ENCODE peak calls at places on chromosomes 1 and 21, in six cellular contexts. W is endothelial cell of umbilical vein, Q is A549, T is HepG2, G is K562, H is H1. K is an unnamed sample.

GRCh38 chr1:16250547-16251251 is 13.7 kb upstream of the CPLANE2 start:
- DNase-seq in W (no peak), Q (no peak), T (no peak), G (no peak), H (no peak), K (no peak)

GRCh38 chr1:159008744-159009188 is 941 bp upstream of the IFI16 start:
- DNase-seq in W (no peak), Q (no peak), T (no peak), G (no peak), H (no peak), K (no peak)

GRCh38 chr21:15498455-15498854 is 231.3 kb upstream of the USP25 start:
- DNase-seq in W (no peak), Q (no peak), T (no peak), G (no peak), H (no peak), K (no peak)

GRCh38 chr1:146001734-146002133 is 5.4 kb upstream of the TXNIP start:
- DNase-seq in W (no peak), Q (no peak), T (no peak), G (no peak), H (no peak), K (no peak)

GRCh38 chr1:155208656-155209372 is at the start of gene MTX1:
- DNase-seq in W (peak), Q (peak), T (peak), G (peak), H (no peak), K (peak)

GRCh38 chr1:84225636-84226035 is 75.9 kb upstream of the SAMD13 start:
- DNase-seq in W (no peak), Q (no peak), T (no peak), G (no peak), H (no peak), K (no peak)

GRCh38 chr1:243842978-243843490 is 7.0 kb downstream of the AKT3 start:
- DNase-seq in W (peak), Q (peak), T (no peak), G (no peak), H (no peak), K (no peak)

GRCh38 chr1:157691285-157691920 is 9.2 kb downstream of the FCRL3 start:
- DNase-seq in W (peak), Q (peak), T (peak), G (peak), H (no peak), K (no peak)

GRCh38 chr1:221897312-221897711 is 155.4 kb upstream of the DUSP10 start:
- DNase-seq in W (no peak), Q (no peak), T (no peak), G (no peak), H (no peak), K (no peak)

GRCh38 chr21:15057290-15057689 is 7.5 kb downstream of the NRIP1 start:
- DNase-seq in W (no peak), Q (no peak), T (no peak), G (no peak), H (no peak), K (peak)

GRCh38 chr1:9084883-9085282 is 15.4 kb upstream of the SLC2A5 start:
- DNase-seq in W (no peak), Q (no peak), T (no peak), G (no peak), H (no peak), K (no peak)

GRCh38 chr1:226574591-226575435 is 26.2 kb downstream of the STUM start:
- DNase-seq in W (no peak), Q (no peak), T (no peak), G (no peak), H (no peak), K (no peak)

GRCh38 chr1:112935474-112936289 is 20.3 kb downstream of the SLC16A1 start:
- DNase-seq in W (peak), Q (peak), T (no peak), G (no peak), H (no peak), K (no peak)

GRCh38 chr1:100354971-100355394 is 2.7 kb downstream of the CDC14A start:
- DNase-seq in W (peak), Q (no peak), T (peak), G (no peak), H (no peak), K (no peak)

GRCh38 chr1:157189096-157189495 is 50.9 kb upstream of the ETV3 start:
- DNase-seq in W (no peak), Q (no peak), T (no peak), G (no peak), H (no peak), K (no peak)

GRCh38 chr1:151915066-151915686 is 5.9 kb upstream of the THEM4 start:
- DNase-seq in W (no peak), Q (no peak), T (no peak), G (no peak), H (no peak), K (no peak)

GRCh38 chr1:206025283-206025820 is 1.7 kb upstream of the CTSE start:
- DNase-seq in W (no peak), Q (no peak), T (no peak), G (no peak), H (no peak), K (no peak)

GRCh38 chr1:119008483-119009299 is 20.5 kb upstream of the TBX15 start:
- DNase-seq in W (peak), Q (peak), T (peak), G (peak), H (no peak), K (no peak)

GRCh38 chr1:5239911-5240310 is 585.5 kb downstream of the AJAP1 start:
- DNase-seq in W (no peak), Q (no peak), T (no peak), G (no peak), H (no peak), K (no peak)

GRCh38 chr1:234154320-234155251 is 218.7 kb upstream of the COA6 start:
- DNase-seq in W (peak), Q (peak), T (peak), G (peak), H (peak), K (peak)

GRCh38 chr1:184194251-184194650 is 142.7 kb downstream of the TSEN15 start:
- DNase-seq in W (no peak), Q (no peak), T (no peak), G (no peak), H (no peak), K (no peak)

GRCh38 chr1:27513958-27514357 is 24.0 kb upstream of the WASF2 start:
- DNase-seq in W (no peak), Q (no peak), T (no peak), G (no peak), H (no peak), K (no peak)

GRCh38 chr1:19647643-19648042 is 3.5 kb downstream of the NBL1 start:
- DNase-seq in W (no peak), Q (no peak), T (no peak), G (no peak), H (no peak), K (no peak)

GRCh38 chr1:25817840-25818501 is 1.8 kb upstream of the MTFR1L start:
- DNase-seq in W (no peak), Q (no peak), T (peak), G (peak), H (no peak), K (peak)

GRCh38 chr1:228059536-228060457 is 22.7 kb upstream of the ARF1 start:
- DNase-seq in W (peak), Q (peak), T (no peak), G (peak), H (peak), K (peak)
- TF ChIP-seq JUN in W (no peak), Q (no peak), T (no peak), G (no peak), H (no peak), K (no peak)

DNA sequence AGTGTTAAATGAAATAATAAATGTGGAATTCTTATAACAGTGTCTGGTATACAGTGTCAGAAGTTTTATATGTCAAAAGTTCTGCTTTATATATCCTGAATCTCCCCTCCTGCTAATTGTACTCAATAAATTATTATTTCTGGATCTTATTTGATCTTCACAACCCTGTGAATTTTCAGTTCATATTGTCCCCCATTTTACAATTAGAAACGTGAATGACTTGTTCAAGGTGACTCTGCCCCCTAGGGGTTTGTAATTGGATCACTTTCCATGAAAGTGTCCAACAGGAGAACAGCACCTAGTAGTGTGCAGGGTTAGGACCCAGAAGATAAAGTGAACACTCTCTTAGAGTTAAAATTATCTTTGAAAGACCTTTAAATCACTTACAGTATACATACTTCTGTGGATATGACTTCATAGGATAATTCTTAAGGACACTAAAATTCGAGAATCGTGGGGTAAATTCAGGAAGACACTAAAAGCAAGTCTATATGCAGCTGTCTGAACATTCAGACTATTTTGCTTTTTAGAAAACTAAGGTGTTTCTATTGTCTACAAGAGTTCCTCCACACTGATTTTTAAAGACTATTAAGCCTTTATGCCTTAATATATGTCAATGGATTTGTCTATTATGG is 4.5 kb upstream of the DDR2 start:
- DNase-seq in W (peak), Q (peak), T (peak), G (peak), H (no peak), K (no peak)
- TF ChIP-seq JUN in W (no peak), Q (no peak), T (no peak), G (no peak), H (no peak), K (no peak)

GRCh38 chr1:22387888-22388564 is 63.6 kb upstream of the ZBTB40 start:
- DNase-seq in W (no peak), Q (no peak), T (no peak), G (no peak), H (no peak), K (no peak)
- TF ChIP-seq JUN in W (no peak), Q (no peak), T (no peak), G (no peak), H (no peak), K (no peak)

DNA sequence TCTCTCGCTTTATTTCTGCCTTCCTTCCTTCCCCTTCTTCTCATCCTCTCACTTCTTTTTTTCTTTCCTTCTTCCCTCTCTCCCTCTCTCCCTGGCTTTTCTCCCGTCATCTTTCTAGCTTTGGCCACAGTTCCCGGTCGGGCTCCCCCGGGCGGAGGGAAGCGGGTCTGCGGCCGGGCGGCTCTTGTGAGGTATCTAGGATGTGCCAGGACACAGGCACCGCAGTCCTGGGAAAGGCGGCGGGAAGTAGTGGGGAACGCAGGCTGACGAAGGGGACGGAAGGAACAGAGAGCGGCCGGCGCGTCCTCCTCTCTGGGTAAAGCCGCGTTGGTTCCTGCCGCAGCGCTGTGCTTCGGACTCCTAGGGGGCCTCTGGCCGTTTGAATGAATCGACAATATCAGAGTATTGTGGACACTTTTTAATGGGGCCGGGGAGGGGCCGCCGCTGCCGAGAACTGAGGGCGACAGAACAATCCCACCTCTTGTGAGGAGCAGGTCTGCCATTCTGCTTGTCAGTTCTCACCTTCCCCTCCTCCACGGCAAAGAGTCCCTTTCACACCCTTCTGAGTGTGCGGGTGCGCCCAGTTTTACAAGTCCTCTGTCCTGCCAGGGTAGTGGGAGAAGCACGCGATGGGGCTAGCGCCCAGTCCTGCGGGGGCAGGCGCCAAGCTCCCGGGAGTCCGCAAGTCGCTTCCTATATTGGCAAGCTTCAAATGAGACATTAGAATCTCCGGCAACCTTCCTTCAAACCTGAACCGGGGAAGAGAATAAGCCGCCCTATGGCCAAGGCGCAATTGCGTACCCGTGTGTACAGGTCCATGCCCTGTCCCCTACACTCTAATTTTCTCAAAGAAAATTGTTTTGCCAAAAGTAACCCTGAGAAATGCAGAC is 1.1 kb upstream of the LHX9 start:
- DNase-seq in W (peak), Q (peak), T (peak), G (peak), H (no peak), K (peak)
- TF ChIP-seq JUN in W (no peak), Q (no peak), T (no peak), G (no peak), H (no peak), K (no peak)

GRCh38 chr1:117135329-117135728 is 13.8 kb upstream of the TRIM45 start:
- DNase-seq in W (no peak), Q (no peak), T (no peak), G (no peak), H (no peak), K (no peak)
- TF ChIP-seq JUN in W (no peak), Q (no peak), T (no peak), G (no peak), H (no peak), K (no peak)

GRCh38 chr1:2502210-2502609 is 24.2 kb downstream of the PANK4 start:
- DNase-seq in W (no peak), Q (no peak), T (no peak), G (no peak), H (no peak), K (no peak)

GRCh38 chr1:2502661-2503553 is 23.5 kb downstream of the PANK4 start:
- DNase-seq in W (no peak), Q (no peak), T (no peak), G (no peak), H (no peak), K (no peak)

GRCh38 chr1:2501820-2502119 is 24.6 kb downstream of the PANK4 start:
- DNase-seq in W (no peak), Q (no peak), T (no peak), G (no peak), H (no peak), K (no peak)

GRCh38 chr1:2499986-2500596 is 24.0 kb downstream of the PLCH2 start:
- DNase-seq in W (no peak), Q (no peak), T (no peak), G (no peak), H (no peak), K (no peak)

GRCh38 chr1:2501041-2501819 is 25.1 kb downstream of the PLCH2 start:
- DNase-seq in W (no peak), Q (no peak), T (no peak), G (no peak), H (no peak), K (no peak)
- TF ChIP-seq JUN in W (no peak), Q (no peak), T (no peak), G (no peak), H (no peak), K (no peak)

GRCh38 chr1:160078392-160079195 is 2.7 kb upstream of the KCNJ9 start:
- DNase-seq in W (peak), Q (peak), T (peak), G (peak), H (no peak), K (peak)

GRCh38 chr1:160074865-160075264 is 4.9 kb upstream of the KCNJ10 start:
- DNase-seq in W (no peak), Q (no peak), T (peak), G (no peak), H (no peak), K (no peak)

GRCh38 chr1:160079448-160079847 is 1.9 kb upstream of the KCNJ9 start:
- DNase-seq in W (no peak), Q (no peak), T (no peak), G (no peak), H (no peak), K (no peak)

GRCh38 chr1:160077496-160077895 is 3.8 kb upstream of the KCNJ9 start:
- DNase-seq in W (no peak), Q (no peak), T (no peak), G (no peak), H (no peak), K (no peak)

DNA sequence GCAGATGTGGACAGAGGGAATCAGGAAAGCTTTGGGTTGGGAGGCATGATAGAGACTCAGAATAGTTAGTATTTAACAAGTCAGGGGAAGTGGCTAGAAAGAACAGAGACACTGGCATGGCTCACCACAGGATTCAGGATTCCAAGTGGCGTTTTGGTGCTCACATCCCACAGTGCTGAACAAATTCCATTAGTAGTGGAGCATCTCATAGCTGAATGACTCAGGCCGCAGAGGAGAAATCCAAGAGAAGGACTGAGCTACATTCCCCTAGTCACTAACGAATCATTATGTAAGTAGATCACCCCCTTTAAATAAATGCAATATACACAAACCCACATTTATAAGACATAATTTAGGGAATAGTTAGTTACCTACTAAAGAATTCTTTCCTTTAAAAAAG is 5.0 kb upstream of the KCNJ9 start:
- DNase-seq in W (no peak), Q (no peak), T (no peak), G (no peak), H (no peak), K (no peak)
- TF ChIP-seq JUN in W (no peak), Q (no peak), T (no peak), G (no peak), H (no peak), K (no peak)